ENCODE peak calls at places on chromosomes 4 and X, in seven cellular contexts. One of them, this sample, is unnamed.

GRCh38 chr4:122896270-122896669 is 26.1 kb downstream of the NUDT6 start:
- DNase-seq in D341Med: no peak
- DNase-seq in progenitor cell of endocrine pancreas: no peak
- DNase-seq in NCI-H2171 treated with DMSO at 0.1 percent for 48 hours: no peak
- DNase-seq in neuronal stem cell: no peak
- DNase-seq in stimulated activated CD4-positive, alpha-beta T cell treated with anti-CD3 and anti-CD28 coated beads, Interleukin-1b, Interleukin-23, amount 100 ng/mL, for 48 hours: no peak
- DNase-seq in skeletal muscle cell: no peak
- DNase-seq in this sample: no peak

GRCh38 chr4:8258813-8259212 is 10.7 kb upstream of the HTRA3 start:
- DNase-seq in neuronal stem cell: no peak
- DNase-seq in stimulated activated CD4-positive, alpha-beta T cell treated with anti-CD3 and anti-CD28 coated beads, Interleukin-1b, Interleukin-23, amount 100 ng/mL, for 48 hours: no peak
- DNase-seq in skeletal muscle cell: no peak
- DNase-seq in NCI-H2171 treated with DMSO at 0.1 percent for 48 hours: no peak
- DNase-seq in progenitor cell of endocrine pancreas: no peak
- DNase-seq in D341Med: no peak
- DNase-seq in this sample: no peak

GRCh38 chrX:136209751-136210150 is 41.4 kb downstream of the MAP7D3 start:
- DNase-seq in skeletal muscle cell: no peak
- DNase-seq in stimulated activated CD4-positive, alpha-beta T cell treated with anti-CD3 and anti-CD28 coated beads, Interleukin-1b, Interleukin-23, amount 100 ng/mL, for 48 hours: no peak
- DNase-seq in NCI-H2171 treated with DMSO at 0.1 percent for 48 hours: no peak
- DNase-seq in neuronal stem cell: no peak
- DNase-seq in D341Med: no peak
- DNase-seq in progenitor cell of endocrine pancreas: no peak
- DNase-seq in this sample: no peak

GRCh38 chr4:77360451-77360850 is 203.4 kb downstream of the CCNG2 start:
- DNase-seq in progenitor cell of endocrine pancreas: no peak
- DNase-seq in NCI-H2171 treated with DMSO at 0.1 percent for 48 hours: no peak
- DNase-seq in neuronal stem cell: no peak
- DNase-seq in stimulated activated CD4-positive, alpha-beta T cell treated with anti-CD3 and anti-CD28 coated beads, Interleukin-1b, Interleukin-23, amount 100 ng/mL, for 48 hours: no peak
- DNase-seq in D341Med: peak
- DNase-seq in skeletal muscle cell: no peak
- DNase-seq in this sample: peak

GRCh38 chr4:6733358-6734164 is 17.6 kb downstream of the BLOC1S4 start:
- DNase-seq in D341Med: no peak
- DNase-seq in NCI-H2171 treated with DMSO at 0.1 percent for 48 hours: no peak
- DNase-seq in skeletal muscle cell: no peak
- DNase-seq in progenitor cell of endocrine pancreas: no peak
- DNase-seq in stimulated activated CD4-positive, alpha-beta T cell treated with anti-CD3 and anti-CD28 coated beads, Interleukin-1b, Interleukin-23, amount 100 ng/mL, for 48 hours: no peak
- DNase-seq in neuronal stem cell: no peak
- DNase-seq in this sample: no peak

GRCh38 chrX:103919336-103919682 is 43.1 kb upstream of the TMSB15B start:
- DNase-seq in D341Med: no peak
- DNase-seq in NCI-H2171 treated with DMSO at 0.1 percent for 48 hours: peak
- DNase-seq in progenitor cell of endocrine pancreas: no peak
- DNase-seq in skeletal muscle cell: peak
- DNase-seq in neuronal stem cell: no peak
- DNase-seq in stimulated activated CD4-positive, alpha-beta T cell treated with anti-CD3 and anti-CD28 coated beads, Interleukin-1b, Interleukin-23, amount 100 ng/mL, for 48 hours: no peak
- DNase-seq in this sample: peak

GRCh38 chr4:145937990-145938611 is 522 bp downstream of the ZNF827 start:
- DNase-seq in NCI-H2171 treated with DMSO at 0.1 percent for 48 hours: peak
- DNase-seq in stimulated activated CD4-positive, alpha-beta T cell treated with anti-CD3 and anti-CD28 coated beads, Interleukin-1b, Interleukin-23, amount 100 ng/mL, for 48 hours: peak
- DNase-seq in progenitor cell of endocrine pancreas: no peak
- DNase-seq in skeletal muscle cell: no peak
- DNase-seq in neuronal stem cell: peak
- DNase-seq in D341Med: peak
- DNase-seq in this sample: peak

GRCh38 chrX:40277672-40278071 is 179.9 kb upstream of the BCOR start:
- DNase-seq in skeletal muscle cell: no peak
- DNase-seq in D341Med: no peak
- DNase-seq in stimulated activated CD4-positive, alpha-beta T cell treated with anti-CD3 and anti-CD28 coated beads, Interleukin-1b, Interleukin-23, amount 100 ng/mL, for 48 hours: no peak
- DNase-seq in NCI-H2171 treated with DMSO at 0.1 percent for 48 hours: no peak
- DNase-seq in neuronal stem cell: no peak
- DNase-seq in progenitor cell of endocrine pancreas: no peak
- DNase-seq in this sample: no peak

GRCh38 chr4:17038510-17039176 is 140.2 kb upstream of the LDB2 start:
- DNase-seq in progenitor cell of endocrine pancreas: no peak
- DNase-seq in stimulated activated CD4-positive, alpha-beta T cell treated with anti-CD3 and anti-CD28 coated beads, Interleukin-1b, Interleukin-23, amount 100 ng/mL, for 48 hours: no peak
- DNase-seq in neuronal stem cell: no peak
- DNase-seq in D341Med: no peak
- DNase-seq in NCI-H2171 treated with DMSO at 0.1 percent for 48 hours: no peak
- DNase-seq in skeletal muscle cell: no peak
- DNase-seq in this sample: no peak

GRCh38 chr4:23945521-23946017 is 55.7 kb upstream of the PPARGC1A start:
- DNase-seq in progenitor cell of endocrine pancreas: no peak
- DNase-seq in D341Med: no peak
- DNase-seq in skeletal muscle cell: peak
- DNase-seq in neuronal stem cell: no peak
- DNase-seq in NCI-H2171 treated with DMSO at 0.1 percent for 48 hours: no peak
- DNase-seq in stimulated activated CD4-positive, alpha-beta T cell treated with anti-CD3 and anti-CD28 coated beads, Interleukin-1b, Interleukin-23, amount 100 ng/mL, for 48 hours: no peak
- DNase-seq in this sample: no peak

GRCh38 chrX:12951590-12951965 is 23.3 kb upstream of the TMSB4X start:
- DNase-seq in NCI-H2171 treated with DMSO at 0.1 percent for 48 hours: no peak
- DNase-seq in skeletal muscle cell: no peak
- DNase-seq in stimulated activated CD4-positive, alpha-beta T cell treated with anti-CD3 and anti-CD28 coated beads, Interleukin-1b, Interleukin-23, amount 100 ng/mL, for 48 hours: no peak
- DNase-seq in D341Med: no peak
- DNase-seq in progenitor cell of endocrine pancreas: no peak
- DNase-seq in neuronal stem cell: no peak
- DNase-seq in this sample: no peak

GRCh38 chrX:112704226-112704625 is 24.5 kb upstream of the LHFPL1 start:
- DNase-seq in D341Med: no peak
- DNase-seq in stimulated activated CD4-positive, alpha-beta T cell treated with anti-CD3 and anti-CD28 coated beads, Interleukin-1b, Interleukin-23, amount 100 ng/mL, for 48 hours: no peak
- DNase-seq in NCI-H2171 treated with DMSO at 0.1 percent for 48 hours: no peak
- DNase-seq in skeletal muscle cell: no peak
- DNase-seq in progenitor cell of endocrine pancreas: no peak
- DNase-seq in neuronal stem cell: no peak
- DNase-seq in this sample: no peak

GRCh38 chr4:86961103-86961502 is 26.3 kb downstream of the AFF1 start:
- DNase-seq in stimulated activated CD4-positive, alpha-beta T cell treated with anti-CD3 and anti-CD28 coated beads, Interleukin-1b, Interleukin-23, amount 100 ng/mL, for 48 hours: no peak
- DNase-seq in skeletal muscle cell: no peak
- DNase-seq in neuronal stem cell: no peak
- DNase-seq in D341Med: no peak
- DNase-seq in NCI-H2171 treated with DMSO at 0.1 percent for 48 hours: no peak
- DNase-seq in progenitor cell of endocrine pancreas: no peak
- DNase-seq in this sample: no peak

GRCh38 chr4:105194328-105195231 is 47.9 kb downstream of the TET2 start:
- DNase-seq in NCI-H2171 treated with DMSO at 0.1 percent for 48 hours: no peak
- DNase-seq in skeletal muscle cell: no peak
- DNase-seq in neuronal stem cell: no peak
- DNase-seq in stimulated activated CD4-positive, alpha-beta T cell treated with anti-CD3 and anti-CD28 coated beads, Interleukin-1b, Interleukin-23, amount 100 ng/mL, for 48 hours: no peak
- DNase-seq in progenitor cell of endocrine pancreas: no peak
- DNase-seq in D341Med: no peak
- DNase-seq in this sample: no peak

GRCh38 chrX:150032742-150033141 is 94.5 kb upstream of the EOLA2 start:
- DNase-seq in neuronal stem cell: peak
- DNase-seq in D341Med: no peak
- DNase-seq in NCI-H2171 treated with DMSO at 0.1 percent for 48 hours: no peak
- DNase-seq in stimulated activated CD4-positive, alpha-beta T cell treated with anti-CD3 and anti-CD28 coated beads, Interleukin-1b, Interleukin-23, amount 100 ng/mL, for 48 hours: no peak
- DNase-seq in skeletal muscle cell: no peak
- DNase-seq in progenitor cell of endocrine pancreas: no peak
- DNase-seq in this sample: no peak

GRCh38 chr4:185298728-185299394 is 89.5 kb downstream of the SNX25 start:
- DNase-seq in neuronal stem cell: no peak
- DNase-seq in stimulated activated CD4-positive, alpha-beta T cell treated with anti-CD3 and anti-CD28 coated beads, Interleukin-1b, Interleukin-23, amount 100 ng/mL, for 48 hours: no peak
- DNase-seq in progenitor cell of endocrine pancreas: no peak
- DNase-seq in D341Med: no peak
- DNase-seq in NCI-H2171 treated with DMSO at 0.1 percent for 48 hours: no peak
- DNase-seq in skeletal muscle cell: no peak
- DNase-seq in this sample: no peak

GRCh38 chr4:21514022-21514421 is 434.6 kb downstream of the KCNIP4 start:
- DNase-seq in skeletal muscle cell: no peak
- DNase-seq in D341Med: no peak
- DNase-seq in neuronal stem cell: no peak
- DNase-seq in stimulated activated CD4-positive, alpha-beta T cell treated with anti-CD3 and anti-CD28 coated beads, Interleukin-1b, Interleukin-23, amount 100 ng/mL, for 48 hours: no peak
- DNase-seq in NCI-H2171 treated with DMSO at 0.1 percent for 48 hours: no peak
- DNase-seq in progenitor cell of endocrine pancreas: no peak
- DNase-seq in this sample: no peak

GRCh38 chr4:108166441-108167315 is 2.1 kb downstream of the LEF1 start:
- DNase-seq in stimulated activated CD4-positive, alpha-beta T cell treated with anti-CD3 and anti-CD28 coated beads, Interleukin-1b, Interleukin-23, amount 100 ng/mL, for 48 hours: peak
- DNase-seq in skeletal muscle cell: no peak
- DNase-seq in NCI-H2171 treated with DMSO at 0.1 percent for 48 hours: no peak
- DNase-seq in progenitor cell of endocrine pancreas: no peak
- DNase-seq in D341Med: peak
- DNase-seq in neuronal stem cell: peak
- DNase-seq in this sample: no peak

GRCh38 chrX:103780701-103781402 is 4.2 kb downstream of the PLP1 start:
- DNase-seq in stimulated activated CD4-positive, alpha-beta T cell treated with anti-CD3 and anti-CD28 coated beads, Interleukin-1b, Interleukin-23, amount 100 ng/mL, for 48 hours: no peak
- DNase-seq in progenitor cell of endocrine pancreas: no peak
- DNase-seq in D341Med: no peak
- DNase-seq in neuronal stem cell: no peak
- DNase-seq in NCI-H2171 treated with DMSO at 0.1 percent for 48 hours: no peak
- DNase-seq in skeletal muscle cell: no peak
- DNase-seq in this sample: no peak

GRCh38 chr4:176896211-176896610 is 103.5 kb upstream of the VEGFC start:
- DNase-seq in NCI-H2171 treated with DMSO at 0.1 percent for 48 hours: no peak
- DNase-seq in skeletal muscle cell: no peak
- DNase-seq in progenitor cell of endocrine pancreas: no peak
- DNase-seq in neuronal stem cell: no peak
- DNase-seq in stimulated activated CD4-positive, alpha-beta T cell treated with anti-CD3 and anti-CD28 coated beads, Interleukin-1b, Interleukin-23, amount 100 ng/mL, for 48 hours: no peak
- DNase-seq in D341Med: no peak
- DNase-seq in this sample: no peak

GRCh38 chrX:23752740-23753435 is 9.8 kb upstream of the ACOT9 start:
- DNase-seq in stimulated activated CD4-positive, alpha-beta T cell treated with anti-CD3 and anti-CD28 coated beads, Interleukin-1b, Interleukin-23, amount 100 ng/mL, for 48 hours: no peak
- DNase-seq in NCI-H2171 treated with DMSO at 0.1 percent for 48 hours: no peak
- DNase-seq in progenitor cell of endocrine pancreas: no peak
- DNase-seq in neuronal stem cell: no peak
- DNase-seq in D341Med: no peak
- DNase-seq in skeletal muscle cell: no peak
- DNase-seq in this sample: no peak

GRCh38 chr4:26958925-26959653 is 98.4 kb downstream of the STIM2 start:
- DNase-seq in neuronal stem cell: no peak
- DNase-seq in D341Med: no peak
- DNase-seq in stimulated activated CD4-positive, alpha-beta T cell treated with anti-CD3 and anti-CD28 coated beads, Interleukin-1b, Interleukin-23, amount 100 ng/mL, for 48 hours: peak
- DNase-seq in progenitor cell of endocrine pancreas: no peak
- DNase-seq in skeletal muscle cell: no peak
- DNase-seq in NCI-H2171 treated with DMSO at 0.1 percent for 48 hours: no peak
- DNase-seq in this sample: no peak

GRCh38 chr4:138798404-138798803 is 217.2 kb upstream of the NOCT start:
- DNase-seq in neuronal stem cell: no peak
- DNase-seq in skeletal muscle cell: no peak
- DNase-seq in D341Med: no peak
- DNase-seq in NCI-H2171 treated with DMSO at 0.1 percent for 48 hours: no peak
- DNase-seq in stimulated activated CD4-positive, alpha-beta T cell treated with anti-CD3 and anti-CD28 coated beads, Interleukin-1b, Interleukin-23, amount 100 ng/mL, for 48 hours: no peak
- DNase-seq in progenitor cell of endocrine pancreas: no peak
- DNase-seq in this sample: no peak

GRCh38 chrX:72127332-72127731 is 4.4 kb downstream of the RTL5 start:
- DNase-seq in stimulated activated CD4-positive, alpha-beta T cell treated with anti-CD3 and anti-CD28 coated beads, Interleukin-1b, Interleukin-23, amount 100 ng/mL, for 48 hours: no peak
- DNase-seq in skeletal muscle cell: no peak
- DNase-seq in neuronal stem cell: no peak
- DNase-seq in NCI-H2171 treated with DMSO at 0.1 percent for 48 hours: no peak
- DNase-seq in D341Med: no peak
- DNase-seq in progenitor cell of endocrine pancreas: no peak
- DNase-seq in this sample: no peak

GRCh38 chr4:95178938-95179337 is 369.8 kb downstream of the UNC5C start:
- DNase-seq in NCI-H2171 treated with DMSO at 0.1 percent for 48 hours: no peak
- DNase-seq in progenitor cell of endocrine pancreas: no peak
- DNase-seq in neuronal stem cell: no peak
- DNase-seq in skeletal muscle cell: no peak
- DNase-seq in D341Med: no peak
- DNase-seq in stimulated activated CD4-positive, alpha-beta T cell treated with anti-CD3 and anti-CD28 coated beads, Interleukin-1b, Interleukin-23, amount 100 ng/mL, for 48 hours: no peak
- DNase-seq in this sample: no peak

GRCh38 chr4:105972946-105973621 is 77.8 kb downstream of the NPNT start:
- DNase-seq in D341Med: no peak
- DNase-seq in NCI-H2171 treated with DMSO at 0.1 percent for 48 hours: no peak
- DNase-seq in progenitor cell of endocrine pancreas: no peak
- DNase-seq in neuronal stem cell: no peak
- DNase-seq in stimulated activated CD4-positive, alpha-beta T cell treated with anti-CD3 and anti-CD28 coated beads, Interleukin-1b, Interleukin-23, amount 100 ng/mL, for 48 hours: no peak
- DNase-seq in skeletal muscle cell: no peak
- DNase-seq in this sample: no peak

GRCh38 chrX:13164611-13165010 is 120.2 kb upstream of the FAM9C start:
- DNase-seq in skeletal muscle cell: no peak
- DNase-seq in stimulated activated CD4-positive, alpha-beta T cell treated with anti-CD3 and anti-CD28 coated beads, Interleukin-1b, Interleukin-23, amount 100 ng/mL, for 48 hours: no peak
- DNase-seq in D341Med: no peak
- DNase-seq in progenitor cell of endocrine pancreas: no peak
- DNase-seq in NCI-H2171 treated with DMSO at 0.1 percent for 48 hours: no peak
- DNase-seq in neuronal stem cell: no peak
- DNase-seq in this sample: no peak

GRCh38 chr4:105014242-105015031 is 132.2 kb upstream of the TET2 start:
- DNase-seq in stimulated activated CD4-positive, alpha-beta T cell treated with anti-CD3 and anti-CD28 coated beads, Interleukin-1b, Interleukin-23, amount 100 ng/mL, for 48 hours: no peak
- DNase-seq in neuronal stem cell: no peak
- DNase-seq in skeletal muscle cell: no peak
- DNase-seq in D341Med: no peak
- DNase-seq in NCI-H2171 treated with DMSO at 0.1 percent for 48 hours: no peak
- DNase-seq in progenitor cell of endocrine pancreas: no peak
- DNase-seq in this sample: no peak

GRCh38 chr4:64771149-64771548 is 361.9 kb upstream of the TECRL start:
- DNase-seq in NCI-H2171 treated with DMSO at 0.1 percent for 48 hours: no peak
- DNase-seq in skeletal muscle cell: no peak
- DNase-seq in neuronal stem cell: no peak
- DNase-seq in progenitor cell of endocrine pancreas: no peak
- DNase-seq in D341Med: no peak
- DNase-seq in stimulated activated CD4-positive, alpha-beta T cell treated with anti-CD3 and anti-CD28 coated beads, Interleukin-1b, Interleukin-23, amount 100 ng/mL, for 48 hours: no peak
- DNase-seq in this sample: no peak

GRCh38 chrX:14896273-14896672 is 23.1 kb downstream of the MOSPD2 start:
- DNase-seq in skeletal muscle cell: no peak
- DNase-seq in D341Med: no peak
- DNase-seq in stimulated activated CD4-positive, alpha-beta T cell treated with anti-CD3 and anti-CD28 coated beads, Interleukin-1b, Interleukin-23, amount 100 ng/mL, for 48 hours: no peak
- DNase-seq in neuronal stem cell: no peak
- DNase-seq in progenitor cell of endocrine pancreas: no peak
- DNase-seq in NCI-H2171 treated with DMSO at 0.1 percent for 48 hours: no peak
- DNase-seq in this sample: no peak

GRCh38 chr4:41044165-41044564 is 170.2 kb downstream of the APBB2 start:
- DNase-seq in neuronal stem cell: no peak
- DNase-seq in stimulated activated CD4-positive, alpha-beta T cell treated with anti-CD3 and anti-CD28 coated beads, Interleukin-1b, Interleukin-23, amount 100 ng/mL, for 48 hours: no peak
- DNase-seq in D341Med: no peak
- DNase-seq in progenitor cell of endocrine pancreas: no peak
- DNase-seq in skeletal muscle cell: no peak
- DNase-seq in NCI-H2171 treated with DMSO at 0.1 percent for 48 hours: no peak
- DNase-seq in this sample: no peak

GRCh38 chrX:154096140-154097002 is 1.1 kb downstream of the MECP2 start:
- DNase-seq in stimulated activated CD4-positive, alpha-beta T cell treated with anti-CD3 and anti-CD28 coated beads, Interleukin-1b, Interleukin-23, amount 100 ng/mL, for 48 hours: peak
- DNase-seq in NCI-H2171 treated with DMSO at 0.1 percent for 48 hours: peak
- DNase-seq in progenitor cell of endocrine pancreas: no peak
- DNase-seq in skeletal muscle cell: no peak
- DNase-seq in neuronal stem cell: no peak
- DNase-seq in D341Med: peak
- DNase-seq in this sample: no peak

GRCh38 chr4:184448828-184449227 is 25.5 kb downstream of the IRF2 start:
- DNase-seq in stimulated activated CD4-positive, alpha-beta T cell treated with anti-CD3 and anti-CD28 coated beads, Interleukin-1b, Interleukin-23, amount 100 ng/mL, for 48 hours: no peak
- DNase-seq in D341Med: no peak
- DNase-seq in neuronal stem cell: no peak
- DNase-seq in skeletal muscle cell: peak
- DNase-seq in progenitor cell of endocrine pancreas: no peak
- DNase-seq in NCI-H2171 treated with DMSO at 0.1 percent for 48 hours: no peak
- DNase-seq in this sample: no peak